ENCODE peak calls at places on chromosome 17, in five cellular contexts. One of them, this sample, is unnamed.
A peak's percentile ranks its signal among the peaks of the same experiment; 100 is the strongest.

GRCh38 chr17:80105762-80106161 is 4.4 kb downstream of the GAA start:
- DNase-seq in mesenchymal stem cell: no peak
- DNase-seq in IMR-90: peak; percentile 21
- DNase-seq in CD8-positive, alpha-beta memory T cell: no peak
- DNase-seq in astrocyte of the spinal cord: peak; percentile 62
- DNase-seq in this sample: peak; percentile 89

GRCh38 chr17:17849147-17849820 is 12.5 kb upstream of the SREBF1 start:
- DNase-seq in mesenchymal stem cell: no peak
- DNase-seq in IMR-90: no peak
- DNase-seq in CD8-positive, alpha-beta memory T cell: peak; percentile 76
- DNase-seq in astrocyte of the spinal cord: peak; percentile 52
- DNase-seq in this sample: peak; percentile 83

GRCh38 chr17:30520882-30521281 is 43.7 kb downstream of the GOSR1 start:
- DNase-seq in mesenchymal stem cell: peak; percentile 9
- DNase-seq in IMR-90: no peak
- DNase-seq in CD8-positive, alpha-beta memory T cell: no peak
- DNase-seq in astrocyte of the spinal cord: no peak
- DNase-seq in this sample: no peak

GRCh38 chr17:7191571-7192270 is 12.6 kb upstream of the ASGR1 start:
- DNase-seq in mesenchymal stem cell: peak; percentile 39
- DNase-seq in IMR-90: peak; percentile 31
- DNase-seq in CD8-positive, alpha-beta memory T cell: no peak
- DNase-seq in astrocyte of the spinal cord: no peak
- DNase-seq in this sample: no peak

GRCh38 chr17:44628234-44629188 is 27.8 kb upstream of the MEIOC start:
- DNase-seq in mesenchymal stem cell: peak; percentile 34
- DNase-seq in IMR-90: no peak
- DNase-seq in CD8-positive, alpha-beta memory T cell: no peak
- DNase-seq in astrocyte of the spinal cord: peak; percentile 13
- DNase-seq in this sample: no peak

GRCh38 chr17:8927395-8927794 is 38.1 kb downstream of the PIK3R5 start:
- DNase-seq in mesenchymal stem cell: no peak
- DNase-seq in IMR-90: no peak
- DNase-seq in CD8-positive, alpha-beta memory T cell: no peak
- DNase-seq in astrocyte of the spinal cord: no peak
- DNase-seq in this sample: no peak

GRCh38 chr17:59010026-59010425 is 96.7 kb downstream of the TRIM37 start:
- DNase-seq in mesenchymal stem cell: no peak
- DNase-seq in IMR-90: no peak
- DNase-seq in CD8-positive, alpha-beta memory T cell: no peak
- DNase-seq in astrocyte of the spinal cord: no peak
- DNase-seq in this sample: no peak

GRCh38 chr17:72056727-72057290 is 64.0 kb upstream of the SOX9 start:
- DNase-seq in mesenchymal stem cell: no peak
- DNase-seq in IMR-90: no peak
- DNase-seq in CD8-positive, alpha-beta memory T cell: no peak
- DNase-seq in astrocyte of the spinal cord: no peak
- DNase-seq in this sample: no peak

GRCh38 chr17:39979865-39980401 is 674 bp upstream of the PSMD3 start:
- DNase-seq in mesenchymal stem cell: peak; percentile 74
- DNase-seq in IMR-90: peak; percentile 19
- DNase-seq in CD8-positive, alpha-beta memory T cell: peak; percentile 19
- DNase-seq in astrocyte of the spinal cord: no peak
- DNase-seq in this sample: no peak

GRCh38 chr17:55354941-55355340 is 66.7 kb downstream of the MMD start:
- DNase-seq in mesenchymal stem cell: no peak
- DNase-seq in IMR-90: no peak
- DNase-seq in CD8-positive, alpha-beta memory T cell: no peak
- DNase-seq in astrocyte of the spinal cord: no peak
- DNase-seq in this sample: no peak

GRCh38 chr17:17236295-17237025 is 508 bp downstream of the FLCN start:
- DNase-seq in mesenchymal stem cell: peak; percentile 62
- DNase-seq in IMR-90: peak; percentile 31
- DNase-seq in CD8-positive, alpha-beta memory T cell: no peak
- DNase-seq in astrocyte of the spinal cord: peak; percentile 33
- DNase-seq in this sample: no peak

GRCh38 chr17:22703204-22703603 is 1010.9 kb downstream of the KCNJ18 start:
- DNase-seq in mesenchymal stem cell: no peak
- DNase-seq in IMR-90: no peak
- DNase-seq in CD8-positive, alpha-beta memory T cell: no peak
- DNase-seq in astrocyte of the spinal cord: no peak
- DNase-seq in this sample: peak; percentile 58

GRCh38 chr17:64150237-64151015 is 20.5 kb upstream of the ERN1 start:
- DNase-seq in mesenchymal stem cell: no peak
- DNase-seq in IMR-90: no peak
- DNase-seq in CD8-positive, alpha-beta memory T cell: no peak
- DNase-seq in astrocyte of the spinal cord: no peak
- DNase-seq in this sample: no peak

GRCh38 chr17:15649861-15650391 is 30.4 kb upstream of the FBXW10B start:
- DNase-seq in mesenchymal stem cell: peak; percentile 78
- DNase-seq in IMR-90: peak; percentile 55
- DNase-seq in CD8-positive, alpha-beta memory T cell: no peak
- DNase-seq in astrocyte of the spinal cord: peak; percentile 41
- DNase-seq in this sample: peak; percentile 80

GRCh38 chr17:15651001-15651582 is 31.6 kb upstream of the FBXW10B start:
- DNase-seq in mesenchymal stem cell: no peak
- DNase-seq in IMR-90: no peak
- DNase-seq in CD8-positive, alpha-beta memory T cell: no peak
- DNase-seq in astrocyte of the spinal cord: no peak
- DNase-seq in this sample: peak; percentile 69

GRCh38 chr17:15652960-15653359 is 31.2 kb downstream of the TRIM16 start:
- DNase-seq in mesenchymal stem cell: no peak
- DNase-seq in IMR-90: no peak
- DNase-seq in CD8-positive, alpha-beta memory T cell: no peak
- DNase-seq in astrocyte of the spinal cord: no peak
- DNase-seq in this sample: no peak

GRCh38 chr17:15651583-15652110 is 32.1 kb upstream of the FBXW10B start:
- DNase-seq in mesenchymal stem cell: peak; percentile 99
- DNase-seq in IMR-90: peak; percentile 99
- DNase-seq in CD8-positive, alpha-beta memory T cell: no peak
- DNase-seq in astrocyte of the spinal cord: peak; percentile 99
- DNase-seq in this sample: peak; percentile 97

DNA sequence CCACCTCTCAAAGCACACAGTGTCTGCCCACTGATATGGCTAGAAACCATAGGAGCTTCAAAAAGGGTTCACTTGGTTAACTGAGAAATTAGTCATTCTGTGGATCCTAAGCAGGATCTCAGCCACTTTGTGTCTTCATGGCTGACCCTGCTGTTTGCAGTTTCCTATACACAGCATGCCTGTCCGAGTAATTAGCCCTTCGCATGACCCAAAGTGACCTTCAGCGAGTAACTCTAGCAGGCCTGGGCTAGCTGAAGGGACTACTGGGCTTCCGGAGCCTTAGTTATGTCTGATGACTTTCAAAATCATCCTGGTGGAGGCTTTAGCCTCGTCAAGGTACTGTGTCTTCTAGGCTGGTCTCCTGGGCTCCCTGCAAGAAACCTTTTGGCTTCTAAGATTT is 28.9 kb upstream of the FBXW10B start:
- DNase-seq in mesenchymal stem cell: peak; percentile 44
- DNase-seq in IMR-90: no peak
- DNase-seq in CD8-positive, alpha-beta memory T cell: no peak
- DNase-seq in astrocyte of the spinal cord: no peak
- DNase-seq in this sample: no peak
- H3K4me3 ChIP-seq in mesenchymal stem cell: no peak overlapping the region
- H3K4me3 ChIP-seq in IMR-90: no peak overlapping the region
- H3K4me3 ChIP-seq in CD8-positive, alpha-beta memory T cell: no peak overlapping the region
- H3K4me3 ChIP-seq in astrocyte of the spinal cord: no peak overlapping the region
- H3K4me3 ChIP-seq in this sample: no peak overlapping the region

GRCh38 chr17:75878174-75878998 is at the start of gene TRIM47:
- DNase-seq in mesenchymal stem cell: peak; percentile 82
- DNase-seq in IMR-90: peak; percentile 49
- DNase-seq in CD8-positive, alpha-beta memory T cell: no peak
- DNase-seq in astrocyte of the spinal cord: peak; percentile 56
- DNase-seq in this sample: peak; percentile 91
- H3K4me3 ChIP-seq in mesenchymal stem cell: peak within 1 kb of the TSS; percentile 57
- H3K4me3 ChIP-seq in IMR-90: peak within 1 kb of the TSS; percentile 46
- H3K4me3 ChIP-seq in CD8-positive, alpha-beta memory T cell: peak within 1 kb of the TSS; percentile 61
- H3K4me3 ChIP-seq in astrocyte of the spinal cord: peak within 1 kb of the TSS; percentile 63
- H3K4me3 ChIP-seq in this sample: peak within 1 kb of the TSS; percentile 62

DNA sequence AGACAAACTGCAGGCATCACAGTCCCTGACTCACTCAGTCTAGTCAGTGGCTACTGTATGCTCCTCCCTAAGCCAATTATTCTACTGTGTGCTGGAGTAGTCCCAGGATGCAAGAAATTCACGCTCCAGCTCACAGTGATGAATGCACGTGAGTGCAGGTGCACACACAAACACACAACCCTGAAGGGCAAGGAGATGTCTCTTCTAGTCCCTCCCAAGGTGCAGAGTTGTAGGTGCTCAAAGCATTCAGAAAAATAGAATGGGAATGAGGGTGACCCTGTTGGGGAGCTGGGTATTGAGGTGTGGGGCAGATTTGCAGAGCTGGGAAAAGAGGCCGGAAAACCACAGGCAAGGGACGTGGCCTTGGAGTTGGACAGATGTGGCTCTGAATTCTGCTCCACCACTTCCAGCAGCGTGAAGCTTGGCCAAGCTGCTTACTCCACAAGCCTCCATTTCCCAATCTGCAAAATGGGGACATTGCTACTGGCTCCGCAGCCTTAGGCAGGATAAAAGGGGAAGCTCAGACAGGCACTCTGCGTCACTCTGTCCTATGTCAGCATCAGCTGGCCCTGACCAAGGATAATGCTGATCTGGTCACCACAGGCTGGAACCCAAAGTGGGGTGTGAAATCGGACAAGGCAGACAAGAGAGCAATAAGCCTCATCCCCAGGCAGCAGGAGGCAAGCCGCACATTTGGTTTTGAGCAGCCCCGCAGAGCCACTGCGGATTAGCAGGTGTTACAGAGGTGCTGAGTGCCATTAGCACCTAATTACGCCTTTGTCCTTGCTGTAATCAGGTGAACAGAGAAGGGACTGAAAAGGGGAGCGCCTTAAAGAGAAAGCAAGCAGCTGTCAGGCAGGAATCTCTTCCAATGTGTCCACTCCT is 54.9 kb downstream of the SDK2 start:
- DNase-seq in mesenchymal stem cell: no peak
- DNase-seq in IMR-90: no peak
- DNase-seq in CD8-positive, alpha-beta memory T cell: no peak
- DNase-seq in astrocyte of the spinal cord: no peak
- DNase-seq in this sample: no peak
- H3K4me3 ChIP-seq in mesenchymal stem cell: no peak overlapping the region
- H3K4me3 ChIP-seq in IMR-90: no peak overlapping the region
- H3K4me3 ChIP-seq in CD8-positive, alpha-beta memory T cell: no peak overlapping the region
- H3K4me3 ChIP-seq in astrocyte of the spinal cord: no peak overlapping the region
- H3K4me3 ChIP-seq in this sample: no peak overlapping the region

GRCh38 chr17:1511290-1511689 is 5.1 kb downstream of the INPP5K start:
- DNase-seq in mesenchymal stem cell: no peak
- DNase-seq in IMR-90: no peak
- DNase-seq in CD8-positive, alpha-beta memory T cell: no peak
- DNase-seq in astrocyte of the spinal cord: no peak
- DNase-seq in this sample: peak; percentile 77

GRCh38 chr17:1504866-1505265 is 11.5 kb downstream of the INPP5K start:
- DNase-seq in mesenchymal stem cell: no peak
- DNase-seq in IMR-90: no peak
- DNase-seq in CD8-positive, alpha-beta memory T cell: no peak
- DNase-seq in astrocyte of the spinal cord: no peak
- DNase-seq in this sample: no peak

GRCh38 chr17:1506649-1507254 is 9.7 kb downstream of the INPP5K start:
- DNase-seq in mesenchymal stem cell: no peak
- DNase-seq in IMR-90: no peak
- DNase-seq in CD8-positive, alpha-beta memory T cell: no peak
- DNase-seq in astrocyte of the spinal cord: no peak
- DNase-seq in this sample: no peak

GRCh38 chr17:1509255-1509943 is 7.0 kb downstream of the INPP5K start:
- DNase-seq in mesenchymal stem cell: no peak
- DNase-seq in IMR-90: no peak
- DNase-seq in CD8-positive, alpha-beta memory T cell: no peak
- DNase-seq in astrocyte of the spinal cord: no peak
- DNase-seq in this sample: no peak

GRCh38 chr17:1505586-1505985 is 10.8 kb downstream of the INPP5K start:
- DNase-seq in mesenchymal stem cell: no peak
- DNase-seq in IMR-90: no peak
- DNase-seq in CD8-positive, alpha-beta memory T cell: no peak
- DNase-seq in astrocyte of the spinal cord: no peak
- DNase-seq in this sample: no peak
- H3K4me3 ChIP-seq in mesenchymal stem cell: no peak overlapping the region
- H3K4me3 ChIP-seq in IMR-90: no peak overlapping the region
- H3K4me3 ChIP-seq in CD8-positive, alpha-beta memory T cell: no peak overlapping the region
- H3K4me3 ChIP-seq in astrocyte of the spinal cord: no peak overlapping the region
- H3K4me3 ChIP-seq in this sample: no peak overlapping the region

DNA sequence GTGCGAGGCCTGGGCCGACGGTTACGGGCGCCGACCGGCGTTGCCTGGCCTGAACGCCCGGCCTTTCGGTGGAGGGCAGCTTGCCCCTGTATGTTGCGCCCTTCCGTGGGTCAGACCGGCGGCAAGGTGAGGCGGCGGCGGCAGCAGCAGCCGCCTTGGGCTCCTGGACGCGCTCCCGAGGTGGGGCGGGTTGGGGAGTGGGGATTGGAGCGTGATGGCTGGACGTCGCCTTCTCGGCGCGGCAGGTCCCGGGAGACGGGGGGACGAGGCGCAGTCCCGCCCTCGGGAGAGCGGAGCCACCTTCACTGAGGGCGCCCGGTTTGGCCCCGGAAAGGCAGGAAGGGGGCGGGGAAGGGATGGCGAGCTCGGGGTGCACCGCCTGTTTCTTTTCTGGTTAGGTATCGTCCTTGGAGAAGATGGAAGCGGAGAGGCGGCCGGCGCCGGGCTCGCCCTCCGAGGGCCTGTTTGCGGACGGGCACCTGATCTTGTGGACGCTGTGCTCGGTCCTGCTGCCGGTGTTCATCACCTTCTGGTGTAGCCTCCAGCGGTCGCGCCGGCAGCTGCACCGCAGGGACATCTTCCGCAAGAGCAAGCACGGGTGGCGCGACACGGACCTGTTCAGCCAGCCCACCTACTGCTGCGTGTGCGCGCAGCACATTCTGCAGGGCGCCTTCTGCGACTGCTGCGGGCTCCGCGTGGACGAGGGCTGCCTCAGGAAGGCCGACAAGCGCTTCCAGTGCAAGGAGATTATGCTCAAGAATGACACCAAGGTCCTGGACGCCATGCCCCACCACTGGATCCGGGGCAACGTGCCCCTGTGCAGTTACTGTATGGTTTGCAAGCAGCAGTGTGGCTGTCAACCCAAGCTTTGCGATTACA is 668 bp downstream of the DGKE start:
- DNase-seq in mesenchymal stem cell: peak; percentile 61
- DNase-seq in IMR-90: peak; percentile 7
- DNase-seq in CD8-positive, alpha-beta memory T cell: peak; percentile 61
- DNase-seq in astrocyte of the spinal cord: no peak
- DNase-seq in this sample: peak; percentile 76
- H3K4me3 ChIP-seq in mesenchymal stem cell: peak overlapping the region; percentile 62
- H3K4me3 ChIP-seq in IMR-90: peak overlapping the region; percentile 67
- H3K4me3 ChIP-seq in CD8-positive, alpha-beta memory T cell: peak overlapping the region; percentile 80
- H3K4me3 ChIP-seq in astrocyte of the spinal cord: peak overlapping the region; percentile 57
- H3K4me3 ChIP-seq in this sample: peak overlapping the region; percentile 62

This sample was measured in sigmoid colon.